ENCODE peak calls at places on chromosomes 3 and 15, in four cellular contexts. T, L, V and X are unnamed samples.

GRCh38 chr3:100709840-100710235 is 544 bp downstream of the TFG start:
- DNase-seq in T (peak), L (peak), V (peak), X (no peak)

GRCh38 chr3:149898771-149899170 is 71.9 kb downstream of the PFN2 start:
- DNase-seq in T (no peak), L (no peak), V (no peak), X (no peak)

GRCh38 chr3:29919551-29919950 is 638.7 kb downstream of the RBMS3 start:
- DNase-seq in T (no peak), L (no peak), V (no peak), X (no peak)

GRCh38 chr15:58462973-58463663 is 31.3 kb downstream of the LIPC start:
- DNase-seq in T (no peak), L (no peak), V (no peak), X (no peak)

GRCh38 chr3:151085227-151085888 is at the start of gene MED12L:
- DNase-seq in T (peak), L (peak), V (peak), X (no peak)

GRCh38 chr15:101120961-101121360 is 130.9 kb downstream of the CHSY1 start:
- DNase-seq in T (no peak), L (no peak), V (no peak), X (no peak)

GRCh38 chr3:30912304-30912703 is 17.8 kb upstream of the GADL1 start:
- DNase-seq in T (no peak), L (no peak), V (no peak), X (no peak)

GRCh38 chr15:62173215-62173614 is 8.1 kb upstream of the C2CD4B start:
- DNase-seq in T (no peak), L (no peak), V (no peak), X (no peak)

GRCh38 chr3:196287066-196287404 is 491 bp downstream of the PCYT1A start:
- DNase-seq in T (no peak), L (peak), V (no peak), X (no peak)

GRCh38 chr3:146274833-146275232 is 23.9 kb upstream of the PLSCR4 start:
- DNase-seq in T (no peak), L (no peak), V (no peak), X (no peak)

GRCh38 chr3:69675773-69676660 is 63.2 kb upstream of the MITF start:
- DNase-seq in T (no peak), L (no peak), V (no peak), X (no peak)

GRCh38 chr3:21954709-21955108 is 203.7 kb upstream of the ZNF385D start:
- DNase-seq in T (no peak), L (no peak), V (no peak), X (no peak)

GRCh38 chr15:81001180-81002003 is 669 bp downstream of the TLNRD1 start:
- DNase-seq in T (peak), L (peak), V (peak), X (peak)

GRCh38 chr3:120129718-120130117 is 35.5 kb upstream of the GSK3B start:
- DNase-seq in T (no peak), L (no peak), V (no peak), X (no peak)

GRCh38 chr3:10420745-10421475 is 84.5 kb downstream of the ATP2B2 start:
- DNase-seq in T (no peak), L (no peak), V (no peak), X (peak)

GRCh38 chr15:70357453-70357852 is 259.7 kb upstream of the TLE3 start:
- DNase-seq in T (no peak), L (no peak), V (no peak), X (no peak)

GRCh38 chr3:148089171-148089570 is 608.5 kb upstream of the AGTR1 start:
- DNase-seq in T (no peak), L (no peak), V (no peak), X (no peak)

GRCh38 chr3:8980756-8981257 is 17.5 kb upstream of the RAD18 start:
- DNase-seq in T (no peak), L (no peak), V (no peak), X (no peak)

GRCh38 chr3:113436794-113437193 is 4.5 kb downstream of the CFAP44 start:
- DNase-seq in T (no peak), L (no peak), V (no peak), X (no peak)

GRCh38 chr3:52240059-52240885 is 1.3 kb upstream of the TWF2 start:
- DNase-seq in T (no peak), L (no peak), V (peak), X (peak)

DNA sequence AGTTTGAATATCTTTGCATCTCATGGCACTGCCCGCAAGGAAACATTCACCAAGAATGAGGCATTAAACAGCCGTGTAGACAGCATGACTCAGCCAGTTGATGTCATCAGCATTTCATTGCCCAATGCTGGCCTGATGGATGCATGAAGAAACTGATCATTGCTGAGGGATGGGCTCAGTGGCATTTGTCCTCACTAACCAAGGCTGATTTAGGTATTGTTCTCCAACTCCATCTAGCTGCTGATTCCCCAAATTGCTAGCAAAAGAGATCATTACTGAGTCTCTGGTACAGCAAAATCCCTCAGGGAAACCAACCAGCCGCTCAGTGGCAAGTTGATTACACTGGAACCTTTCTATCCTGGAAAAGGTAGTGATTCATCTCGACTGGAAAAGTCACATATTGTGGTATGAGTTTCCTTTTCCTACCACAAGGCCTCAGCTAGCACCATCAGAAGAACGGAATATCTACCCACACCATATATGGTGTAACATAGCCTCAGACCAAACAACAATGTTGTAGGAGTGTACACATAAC is 186.5 kb upstream of the GAP43 start:
- DNase-seq in T (no peak), L (no peak), V (peak), X (no peak)
- TF ChIP-seq CTCF in T (no peak), L (no peak), V (peak), X (peak)

GRCh38 chr3:42853739-42854302 is 21.9 kb downstream of the CYP8B1 start:
- DNase-seq in T (no peak), L (no peak), V (peak), X (no peak)
- TF ChIP-seq CTCF in T (no peak), L (no peak), V (no peak), X (no peak)

GRCh38 chr15:25345943-25346342 is 92.9 kb downstream of the UBE3A start:
- DNase-seq in T (no peak), L (no peak), V (peak), X (no peak)
- TF ChIP-seq CTCF in T (no peak), L (no peak), V (peak), X (peak)

GRCh38 chr15:90114451-90114901 is 12.2 kb upstream of the IDH2 start:
- DNase-seq in T (no peak), L (no peak), V (no peak), X (no peak)
- TF ChIP-seq CTCF in T (no peak), L (no peak), V (no peak), X (no peak)

GRCh38 chr3:95049841-95050240 is 987.0 kb downstream of the NSUN3 start:
- DNase-seq in T (no peak), L (no peak), V (no peak), X (no peak)

DNA sequence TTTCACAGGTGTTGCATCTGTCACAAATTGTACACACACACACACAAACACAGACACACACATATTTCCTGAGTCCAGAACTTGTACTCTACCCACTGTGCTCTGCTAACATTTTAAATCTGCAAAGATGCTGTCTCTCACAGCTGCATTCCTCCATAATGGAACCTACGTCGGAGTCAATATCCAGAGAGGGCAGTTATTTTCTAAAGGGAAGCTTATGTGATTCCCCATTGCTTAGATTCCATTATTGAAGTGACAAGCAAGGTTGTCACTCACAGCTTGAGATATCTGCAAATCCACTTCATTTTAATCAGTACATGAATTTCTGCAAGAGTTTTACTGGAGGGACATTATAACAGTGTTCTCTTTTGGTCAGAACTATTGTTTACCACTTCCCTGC is 992.4 kb downstream of the NSUN3 start:
- DNase-seq in T (no peak), L (no peak), V (no peak), X (no peak)
- TF ChIP-seq CTCF in T (no peak), L (no peak), V (no peak), X (no peak)

GRCh38 chr3:184540777-184541681 is 20.6 kb upstream of the EPHB3 start:
- DNase-seq in T (peak), L (peak), V (peak), X (no peak)

GRCh38 chr3:184538600-184539431 is 22.8 kb upstream of the EPHB3 start:
- DNase-seq in T (no peak), L (no peak), V (peak), X (no peak)

GRCh38 chr3:184537885-184538599 is 23.5 kb upstream of the EPHB3 start:
- DNase-seq in T (no peak), L (no peak), V (no peak), X (no peak)

GRCh38 chr3:184541886-184542562 is 19.6 kb upstream of the EPHB3 start:
- DNase-seq in T (peak), L (no peak), V (peak), X (no peak)

DNA sequence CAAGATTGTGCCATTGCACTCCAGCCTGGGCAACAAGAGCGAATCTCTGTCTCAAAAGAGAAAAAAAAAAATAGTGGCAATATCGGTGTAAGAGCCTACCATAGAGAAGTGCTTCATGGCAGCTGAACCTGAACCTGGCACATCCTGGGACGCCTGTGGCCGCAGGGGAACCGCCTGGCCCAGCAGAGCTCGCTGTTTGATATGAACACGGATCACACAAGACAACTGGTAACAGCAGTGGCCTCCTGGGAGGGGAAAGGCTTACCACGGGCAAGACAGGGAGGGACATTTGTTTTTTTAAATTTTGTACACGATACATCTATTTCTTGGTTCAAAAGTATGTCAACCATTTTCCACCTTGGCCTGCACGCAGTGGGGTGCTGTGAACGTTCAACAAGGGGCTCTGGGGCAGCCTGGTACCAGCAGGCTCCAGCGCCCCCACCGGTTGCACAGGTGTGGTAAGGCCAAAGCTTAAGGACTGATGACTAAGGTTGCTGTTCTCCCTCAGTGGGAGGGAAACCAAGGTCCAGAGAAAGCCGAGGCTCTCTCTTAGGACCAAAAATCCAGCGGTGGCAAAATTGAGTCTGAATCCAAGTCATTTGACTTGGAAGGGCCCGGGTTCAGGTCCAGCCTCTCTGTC is 21.7 kb upstream of the EPHB3 start:
- DNase-seq in T (no peak), L (no peak), V (peak), X (no peak)
- TF ChIP-seq CTCF in T (no peak), L (no peak), V (peak), X (no peak)

DNA sequence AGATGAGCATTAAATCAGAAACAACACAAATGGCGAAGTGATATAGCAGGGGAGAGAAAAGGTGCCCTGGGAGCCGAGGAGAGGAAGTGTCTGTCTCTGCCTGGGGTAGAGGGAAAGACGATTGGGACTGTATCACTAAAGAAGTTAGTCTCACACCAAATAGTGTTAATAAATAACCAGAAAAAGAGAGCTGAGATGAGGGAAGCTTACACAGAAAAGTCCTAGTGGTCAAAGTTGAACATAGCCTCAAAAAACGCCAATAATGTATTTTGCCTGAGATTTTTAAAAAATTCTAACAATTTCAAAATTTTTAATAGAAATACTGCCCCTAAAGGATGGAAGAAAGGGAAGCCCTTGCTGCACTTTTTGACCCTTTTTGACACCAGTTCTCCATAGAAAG is 417.6 kb downstream of the TUSC7 start:
- DNase-seq in T (no peak), L (no peak), V (no peak), X (no peak)
- TF ChIP-seq CTCF in T (no peak), L (peak), V (peak), X (peak)

DNA sequence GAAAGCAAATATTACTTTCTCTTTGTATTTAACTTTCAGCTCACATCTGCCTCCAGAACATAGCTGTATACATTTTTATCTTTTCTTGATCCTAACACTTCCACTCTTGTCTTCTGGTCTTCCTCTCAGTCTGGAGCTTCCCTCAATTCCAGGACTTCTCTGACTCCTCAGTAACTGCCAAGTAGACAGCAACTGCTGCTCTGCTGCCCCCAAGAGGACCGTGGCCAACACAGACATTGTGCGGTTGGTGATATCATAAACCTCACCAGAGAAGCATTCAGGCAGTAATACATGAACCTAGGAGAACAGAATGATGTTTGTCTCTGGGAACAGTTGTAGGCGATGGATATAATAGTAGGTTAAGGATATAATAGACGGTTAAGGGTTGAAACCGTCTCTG is 45.2 kb upstream of the FGF12 start:
- DNase-seq in T (peak), L (no peak), V (peak), X (no peak)
- TF ChIP-seq CTCF in T (peak), L (peak), V (peak), X (peak)

GRCh38 chr15:79598639-79599038 is 166.5 kb downstream of the MINAR1 start:
- DNase-seq in T (no peak), L (no peak), V (no peak), X (no peak)

GRCh38 chr15:79595995-79596622 is 164.0 kb downstream of the MINAR1 start:
- DNase-seq in T (peak), L (no peak), V (peak), X (no peak)

GRCh38 chr15:79592126-79592525 is 160.0 kb downstream of the MINAR1 start:
- DNase-seq in T (no peak), L (no peak), V (no peak), X (no peak)

GRCh38 chr15:79595271-79595670 is 163.1 kb downstream of the MINAR1 start:
- DNase-seq in T (no peak), L (no peak), V (no peak), X (no peak)

DNA sequence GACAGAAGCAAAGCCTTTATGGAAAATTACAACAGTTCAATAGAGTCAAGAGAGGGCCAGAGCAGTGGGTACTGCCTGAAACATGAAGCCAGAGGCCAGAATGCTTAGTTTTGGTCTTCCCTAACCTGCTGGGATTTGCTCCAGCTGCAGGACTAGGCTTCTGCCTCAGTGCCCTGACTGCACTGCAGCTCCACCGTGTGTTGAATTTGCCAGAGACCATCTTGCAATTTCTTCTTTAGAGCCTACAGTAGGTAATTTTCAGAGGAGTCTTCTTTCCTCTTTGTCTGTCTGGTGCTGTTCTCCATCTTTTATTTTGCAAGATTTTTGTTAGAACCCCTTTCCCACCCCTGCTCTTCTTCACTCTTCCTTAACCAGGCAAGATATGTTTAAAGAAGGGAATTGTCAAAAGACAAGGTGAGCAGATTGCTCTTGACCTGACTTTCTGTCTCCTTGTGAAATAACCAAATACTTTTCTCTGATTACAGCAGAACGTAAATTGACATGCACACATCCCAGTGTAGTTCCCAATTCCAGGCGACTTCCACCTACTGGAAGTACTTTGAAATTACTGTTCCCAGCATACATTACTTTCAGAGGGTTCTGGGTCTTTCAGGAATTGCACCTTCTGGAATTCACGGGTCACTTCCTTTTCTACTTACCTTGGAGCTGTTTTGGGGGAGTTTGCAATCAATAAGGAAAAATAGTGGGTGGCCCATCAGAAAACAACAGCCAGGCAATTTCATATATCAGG is 161.2 kb downstream of the MINAR1 start:
- DNase-seq in T (no peak), L (no peak), V (peak), X (no peak)
- TF ChIP-seq CTCF in T (peak), L (no peak), V (peak), X (peak)

GRCh38 chr15:88115529-88116152 is 140.9 kb downstream of the NTRK3 start:
- DNase-seq in T (no peak), L (no peak), V (no peak), X (no peak)
- TF ChIP-seq CTCF in T (no peak), L (no peak), V (no peak), X (no peak)